ENCODE peak calls at places on chromosomes 12 and 14, in nine cellular contexts. X is astrocyte of the spinal cord, Q is fibroblast of pulmonary artery, N is Caco-2, Y is K562, S is neural progenitor cell, D is coronary artery, O is Peyer's patch, G is fibroblast of the aortic adventitia. E is an unnamed sample.

GRCh38 chr12:96493101-96493500 is 3.7 kb downstream of the CFAP54 start:
- DNase-seq in G (no peak), D (no peak), Q (peak; percentile 45), Y (no peak), O (no peak), X (no peak), N (no peak), S (no peak), E (no peak)

GRCh38 chr12:28173440-28173839 is 16.8 kb upstream of the CCDC91 start:
- DNase-seq in G (no peak), N (no peak), Y (no peak), Q (no peak), D (no peak), S (no peak), X (no peak), O (no peak), E (no peak)

GRCh38 chr12:109770104-109770860 is 56.7 kb downstream of the FAM222A start:
- DNase-seq in X (no peak), S (no peak), O (peak; percentile 24), Y (no peak), N (peak; percentile 17), D (peak; percentile 31), G (peak; percentile 27), Q (no peak), E (no peak)

GRCh38 chr14:70708717-70709570 is 67.2 kb downstream of the TTC9 start:
- DNase-seq in S (no peak), N (no peak), O (no peak), Q (no peak), Y (no peak), G (no peak), X (no peak), D (no peak), E (no peak)

GRCh38 chr12:107057071-107057834 is 36.1 kb downstream of the CRY1 start:
- DNase-seq in N (no peak), D (no peak), G (peak; percentile 82), Q (peak; percentile 49), X (peak; percentile 10), S (no peak), O (no peak), Y (no peak), E (no peak)

GRCh38 chr14:102095231-102095870 is 8.5 kb upstream of the HSP90AA1 start:
- DNase-seq in S (no peak), Q (no peak), X (no peak), G (no peak), Y (peak; percentile 57), O (no peak), D (no peak), N (no peak), E (no peak)

GRCh38 chr12:49825971-49826421 is 2.2 kb downstream of the NCKAP5L start:
- DNase-seq in Q (no peak), X (peak; percentile 18), O (no peak), D (no peak), Y (peak; percentile 6), G (peak; percentile 63), S (no peak), N (no peak), E (no peak)

GRCh38 chr14:74245292-74245691 is 6.0 kb downstream of the VSX2 start:
- DNase-seq in S (no peak), N (no peak), G (no peak), Y (no peak), X (no peak), D (no peak), Q (no peak), O (no peak), E (no peak)

DNA sequence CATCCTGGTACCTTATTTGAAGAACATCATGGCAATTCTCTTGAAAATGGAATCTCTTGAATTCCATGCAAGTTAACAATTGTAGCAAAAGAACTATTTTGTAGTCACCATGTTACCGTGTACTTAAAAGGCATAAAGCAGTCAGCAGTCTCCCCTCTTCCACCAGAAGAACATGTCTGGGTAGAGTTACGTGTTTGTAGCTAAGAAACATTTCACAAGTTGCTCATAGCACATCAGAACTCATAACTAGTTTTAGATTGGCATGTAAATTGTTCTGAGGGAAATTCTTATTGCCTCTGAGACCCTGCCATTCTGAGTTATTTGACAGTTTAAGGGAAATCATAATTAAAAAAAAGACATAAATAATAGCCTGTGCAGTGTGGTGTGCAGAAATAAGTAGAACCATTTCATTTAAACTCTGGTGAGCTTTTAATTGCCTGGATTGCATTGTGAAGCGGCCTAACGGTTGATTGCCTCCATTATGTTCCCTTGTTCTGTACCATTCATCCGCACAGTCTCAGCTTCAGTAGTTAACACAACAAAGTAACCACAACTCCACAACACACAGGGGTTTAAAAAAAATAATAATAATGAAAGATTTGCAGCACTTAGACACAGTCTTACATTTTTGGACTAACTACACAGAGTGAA is 2.6 kb downstream of the LMO3 start:
- DNase-seq in Q (no peak), X (no peak), S (peak; percentile 78), D (no peak), Y (no peak), O (no peak), G (no peak), N (no peak), E (no peak)
- H3K4me3 ChIP-seq in Q (peak overlapping the region; percentile 79), X (no peak overlapping the region), S (peak overlapping the region; percentile 62), D (peak overlapping the region; percentile 70), Y (no peak overlapping the region), O (no peak overlapping the region), G (no peak overlapping the region), N (no peak overlapping the region), E (no peak overlapping the region)

GRCh38 chr14:77276959-77277358 is 6.0 kb upstream of the NGB start:
- DNase-seq in O (no peak), N (no peak), G (no peak), X (no peak), S (no peak), Y (no peak), D (no peak), Q (no peak), E (no peak)

GRCh38 chr14:77276295-77276935 is 5.4 kb upstream of the NGB start:
- DNase-seq in G (no peak), Q (no peak), D (no peak), S (no peak), O (no peak), Y (no peak), X (no peak), N (no peak), E (no peak)

GRCh38 chr14:77279719-77280118 is 8.7 kb upstream of the NGB start:
- DNase-seq in Y (no peak), S (no peak), G (no peak), N (no peak), X (no peak), Q (no peak), O (no peak), D (no peak), E (no peak)

GRCh38 chr14:77275855-77276153 is 4.8 kb upstream of the NGB start:
- DNase-seq in O (no peak), Y (no peak), X (no peak), D (no peak), N (no peak), S (no peak), G (no peak), Q (no peak), E (no peak)

DNA sequence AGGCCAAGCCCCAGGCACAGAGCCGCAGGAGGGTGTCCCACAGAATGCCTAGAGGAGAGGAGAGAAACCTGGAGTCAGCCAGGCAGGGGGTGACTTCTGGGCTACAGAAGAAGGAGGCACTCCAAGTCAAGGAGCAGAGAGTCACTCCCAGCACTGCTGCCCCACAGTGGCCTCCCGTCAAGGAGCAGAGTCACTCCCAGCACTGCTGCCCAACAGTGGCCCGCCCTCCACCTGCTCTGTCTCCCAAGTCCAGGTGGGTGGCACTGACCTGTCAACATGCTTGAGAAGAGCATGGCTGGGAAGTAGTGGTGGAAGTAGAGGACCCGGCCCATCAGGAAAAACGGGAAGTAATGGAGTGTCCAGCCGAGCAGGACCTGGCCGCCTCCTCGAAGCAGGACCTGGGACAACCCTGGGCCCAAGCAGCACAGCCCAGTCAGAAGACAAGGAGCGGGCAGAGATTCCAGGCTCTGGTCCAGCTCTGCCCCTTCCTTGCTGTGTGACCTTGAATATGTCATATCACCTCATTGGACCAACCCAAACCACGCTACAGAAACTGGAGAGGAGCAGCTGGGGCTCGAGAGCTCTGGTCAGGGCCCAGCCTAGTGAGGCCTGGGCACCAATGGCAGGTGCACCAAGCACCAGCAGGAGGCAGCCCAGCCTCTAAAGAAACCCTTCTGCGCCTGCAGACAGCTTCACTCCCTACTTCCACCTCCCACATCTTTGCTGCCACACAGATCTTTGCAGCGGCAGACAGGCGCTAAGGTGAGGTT is 7.6 kb upstream of the NGB start:
- DNase-seq in X (no peak), G (no peak), O (no peak), S (no peak), D (no peak), Q (no peak), Y (no peak), N (no peak), E (no peak)
- TF ChIP-seq CTCF in X (no peak), G (no peak), O (no peak), S (peak; percentile 12), D (no peak), Q (no peak), Y (no peak), N (no peak), E (no peak)

GRCh38 chr12:53975019-53975815 is 463 bp upstream of the HOTAIR start:
- DNase-seq in N (no peak), Y (no peak), D (no peak), G (no peak), S (peak; percentile 74), Q (no peak), O (no peak), X (no peak), E (no peak)

GRCh38 chr12:53976823-53977595 is 2.3 kb upstream of the HOTAIR start:
- DNase-seq in D (no peak), O (no peak), S (no peak), N (no peak), Q (no peak), Y (no peak), X (no peak), G (no peak), E (no peak)

GRCh38 chr12:53974084-53975018 is at the start of gene HOTAIR:
- DNase-seq in Y (no peak), X (no peak), N (no peak), S (no peak), Q (no peak), O (no peak), D (no peak), G (no peak), E (no peak)

GRCh38 chr12:53976172-53976822 is 1.5 kb upstream of the HOTAIR start:
- DNase-seq in D (no peak), Q (no peak), S (no peak), N (no peak), O (no peak), X (no peak), Y (no peak), G (no peak), E (no peak)

DNA sequence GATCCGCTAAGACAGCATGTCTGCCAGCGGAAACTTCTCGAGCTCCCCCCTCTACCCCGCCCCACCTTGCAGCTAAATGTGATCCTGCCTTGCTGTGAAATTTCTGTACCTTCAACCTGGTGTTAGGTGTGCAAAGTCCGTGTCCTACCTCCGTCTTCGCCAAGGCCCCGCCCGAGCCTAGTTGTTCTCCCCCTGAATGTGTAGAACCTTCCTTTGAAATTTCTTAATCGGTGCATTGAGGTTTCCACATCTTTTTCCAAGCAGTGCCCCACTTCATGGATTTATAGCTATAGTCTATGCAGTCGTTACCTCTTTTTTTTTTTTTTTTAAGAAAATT is 1.0 kb upstream of the HOTAIR start:
- DNase-seq in X (no peak), N (no peak), D (no peak), G (no peak), O (no peak), S (no peak), Q (no peak), Y (no peak), E (no peak)
- H3K4me3 ChIP-seq in X (no peak overlapping the region), N (no peak overlapping the region), D (no peak overlapping the region), G (no peak overlapping the region), O (no peak overlapping the region), S (no peak overlapping the region), Q (no peak overlapping the region), Y (no peak overlapping the region), E (no peak overlapping the region)

GRCh38 chr12:123233505-123234299 is 466 bp downstream of the MTRFR start:
- DNase-seq in G (no peak), Q (peak; percentile 20), X (no peak), S (peak; percentile 11), D (no peak), N (no peak), O (no peak), Y (no peak), E (no peak)

GRCh38 chr12:123238330-123238682 is 5.1 kb downstream of the MTRFR start:
- DNase-seq in X (no peak), N (no peak), D (no peak), S (no peak), Y (no peak), G (no peak), Q (no peak), O (no peak), E (no peak)

GRCh38 chr12:123242083-123242904 is 9.1 kb downstream of the MTRFR start:
- DNase-seq in D (no peak), G (peak; percentile 17), N (no peak), S (no peak), Q (no peak), Y (no peak), O (no peak), X (no peak), E (no peak)

GRCh38 chr12:123238961-123239360 is 5.7 kb downstream of the MTRFR start:
- DNase-seq in Y (no peak), D (no peak), G (no peak), X (no peak), O (no peak), S (no peak), Q (no peak), N (no peak), E (no peak)

DNA sequence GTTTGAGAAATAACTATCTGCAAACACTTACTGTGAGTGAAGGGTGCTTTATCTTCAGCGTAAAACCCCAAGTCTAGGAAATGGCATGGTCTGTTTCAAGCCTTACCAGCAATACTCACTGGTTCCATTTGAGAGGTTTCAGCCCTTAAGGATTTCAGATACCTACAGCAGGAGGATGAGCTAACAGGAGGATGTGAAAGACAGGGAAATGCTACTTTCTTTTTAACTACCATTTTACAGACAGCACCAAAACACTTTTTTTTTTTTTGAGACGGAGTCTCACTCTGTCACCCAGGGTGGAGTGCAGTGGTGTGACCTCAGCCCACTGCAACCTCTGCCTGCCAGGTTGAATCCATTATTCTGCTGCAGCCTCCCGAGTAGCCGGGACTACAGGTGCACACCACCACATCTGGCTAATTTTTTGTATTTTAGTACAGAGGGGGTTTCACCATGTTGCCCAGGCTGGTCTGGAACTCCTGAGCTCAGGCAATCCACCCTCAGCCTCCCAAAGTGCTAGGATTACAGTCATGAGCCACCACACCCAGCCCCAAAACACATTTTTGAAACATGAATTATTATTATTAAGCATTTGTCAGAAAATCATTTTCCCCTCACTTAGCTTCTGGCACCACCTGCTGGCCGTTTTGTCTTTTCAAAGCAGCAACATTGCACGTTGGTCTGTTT is 4.6 kb downstream of the MTRFR start:
- DNase-seq in D (no peak), Y (peak; percentile 47), O (peak; percentile 74), X (peak; percentile 64), S (peak; percentile 53), Q (peak; percentile 82), N (no peak), G (peak; percentile 85), E (peak; percentile 53)
- TF ChIP-seq CTCF in D (peak; percentile 62), Y (peak; percentile 83), O (peak; percentile 77), X (peak; percentile 69), S (peak; percentile 73), Q (peak; percentile 75), N (peak; percentile 76), G (peak; percentile 81), E (peak; percentile 77)

E was measured in astrocyte of the cerebellum.